ENCODE peak calls at places on chromosomes 4 and X, in eight cellular contexts. One of them, this sample, is unnamed.

GRCh38 chrX:153306527-153307115 is 14.9 kb downstream of the PNMA6F start:
- DNase-seq in SK-N-SH: no peak
- DNase-seq in lung: no peak
- DNase-seq in CD4-positive, alpha-beta T cell: no peak
- DNase-seq in ascending aorta: no peak
- DNase-seq in uterus: no peak
- DNase-seq in brain microvascular endothelial cell: no peak
- DNase-seq in heart left ventricle: no peak
- DNase-seq in this sample: no peak

GRCh38 chr4:40685300-40685699 is 55.6 kb upstream of the RBM47 start:
- DNase-seq in SK-N-SH: no peak
- DNase-seq in lung: no peak
- DNase-seq in CD4-positive, alpha-beta T cell: no peak
- DNase-seq in ascending aorta: no peak
- DNase-seq in uterus: no peak
- DNase-seq in brain microvascular endothelial cell: peak; percentile 45
- DNase-seq in heart left ventricle: no peak
- DNase-seq in this sample: no peak

GRCh38 chrX:134377537-134377936 is 82.4 kb upstream of the HPRT1 start:
- DNase-seq in SK-N-SH: peak; percentile 37
- DNase-seq in lung: no peak
- DNase-seq in CD4-positive, alpha-beta T cell: peak; percentile 0
- DNase-seq in ascending aorta: no peak
- DNase-seq in uterus: no peak
- DNase-seq in brain microvascular endothelial cell: peak; percentile 58
- DNase-seq in heart left ventricle: no peak
- DNase-seq in this sample: peak; percentile 39

GRCh38 chr4:153785830-153786721 is 2.8 kb downstream of the SFRP2 start:
- DNase-seq in SK-N-SH: peak; percentile 34
- DNase-seq in lung: no peak
- DNase-seq in CD4-positive, alpha-beta T cell: no peak
- DNase-seq in ascending aorta: no peak
- DNase-seq in uterus: no peak
- DNase-seq in brain microvascular endothelial cell: no peak
- DNase-seq in heart left ventricle: no peak
- DNase-seq in this sample: no peak

GRCh38 chr4:52202251-52202779 is 151.2 kb downstream of the SPATA18 start:
- DNase-seq in SK-N-SH: no peak
- DNase-seq in lung: no peak
- DNase-seq in CD4-positive, alpha-beta T cell: no peak
- DNase-seq in ascending aorta: no peak
- DNase-seq in uterus: no peak
- DNase-seq in brain microvascular endothelial cell: no peak
- DNase-seq in heart left ventricle: no peak
- DNase-seq in this sample: no peak

GRCh38 chr4:42344260-42344659 is 53.0 kb upstream of the SHISA3 start:
- DNase-seq in SK-N-SH: no peak
- DNase-seq in lung: no peak
- DNase-seq in CD4-positive, alpha-beta T cell: no peak
- DNase-seq in ascending aorta: no peak
- DNase-seq in uterus: no peak
- DNase-seq in brain microvascular endothelial cell: no peak
- DNase-seq in heart left ventricle: no peak
- DNase-seq in this sample: no peak

GRCh38 chr4:3481783-3482397 is 18.8 kb downstream of the DOK7 start:
- DNase-seq in SK-N-SH: no peak
- DNase-seq in lung: no peak
- DNase-seq in CD4-positive, alpha-beta T cell: no peak
- DNase-seq in ascending aorta: no peak
- DNase-seq in uterus: no peak
- DNase-seq in brain microvascular endothelial cell: no peak
- DNase-seq in heart left ventricle: no peak
- DNase-seq in this sample: no peak

GRCh38 chrX:19563746-19564145 is 48.4 kb upstream of the MAP3K15 start:
- DNase-seq in SK-N-SH: no peak
- DNase-seq in lung: no peak
- DNase-seq in CD4-positive, alpha-beta T cell: no peak
- DNase-seq in ascending aorta: no peak
- DNase-seq in uterus: no peak
- DNase-seq in brain microvascular endothelial cell: no peak
- DNase-seq in heart left ventricle: no peak
- DNase-seq in this sample: no peak

GRCh38 chr4:102696763-102697162 is 64.0 kb downstream of the MANBA start:
- DNase-seq in SK-N-SH: no peak
- DNase-seq in lung: no peak
- DNase-seq in CD4-positive, alpha-beta T cell: no peak
- DNase-seq in ascending aorta: no peak
- DNase-seq in uterus: no peak
- DNase-seq in brain microvascular endothelial cell: no peak
- DNase-seq in heart left ventricle: no peak
- DNase-seq in this sample: no peak

GRCh38 chr4:74267998-74268606 is 40.2 kb upstream of the EPGN start:
- DNase-seq in SK-N-SH: no peak
- DNase-seq in lung: no peak
- DNase-seq in CD4-positive, alpha-beta T cell: no peak
- DNase-seq in ascending aorta: no peak
- DNase-seq in uterus: no peak
- DNase-seq in brain microvascular endothelial cell: peak; percentile 51
- DNase-seq in heart left ventricle: no peak
- DNase-seq in this sample: no peak

GRCh38 chr4:1536579-1537409 is 130.6 kb upstream of the NKX1-1 start:
- DNase-seq in SK-N-SH: no peak
- DNase-seq in lung: no peak
- DNase-seq in CD4-positive, alpha-beta T cell: no peak
- DNase-seq in ascending aorta: no peak
- DNase-seq in uterus: no peak
- DNase-seq in brain microvascular endothelial cell: no peak
- DNase-seq in heart left ventricle: no peak
- DNase-seq in this sample: no peak

GRCh38 chr4:85715996-85716737 is 241.2 kb downstream of the ARHGAP24 start:
- DNase-seq in SK-N-SH: no peak
- DNase-seq in lung: no peak
- DNase-seq in CD4-positive, alpha-beta T cell: no peak
- DNase-seq in ascending aorta: no peak
- DNase-seq in uterus: no peak
- DNase-seq in brain microvascular endothelial cell: no peak
- DNase-seq in heart left ventricle: no peak
- DNase-seq in this sample: no peak

GRCh38 chr4:56871357-56871993 is 36.2 kb upstream of the REST start:
- DNase-seq in SK-N-SH: peak; percentile 69
- DNase-seq in lung: no peak
- DNase-seq in CD4-positive, alpha-beta T cell: no peak
- DNase-seq in ascending aorta: peak; percentile 18
- DNase-seq in uterus: no peak
- DNase-seq in brain microvascular endothelial cell: no peak
- DNase-seq in heart left ventricle: no peak
- DNase-seq in this sample: peak; percentile 24

GRCh38 chrX:96551320-96551872 is 133.2 kb upstream of the DIAPH2 start:
- DNase-seq in SK-N-SH: no peak
- DNase-seq in lung: no peak
- DNase-seq in CD4-positive, alpha-beta T cell: no peak
- DNase-seq in ascending aorta: no peak
- DNase-seq in uterus: no peak
- DNase-seq in brain microvascular endothelial cell: no peak
- DNase-seq in heart left ventricle: no peak
- DNase-seq in this sample: no peak

GRCh38 chr4:102869569-102870227 is 906 bp downstream of the CISD2 start:
- DNase-seq in SK-N-SH: no peak
- DNase-seq in lung: no peak
- DNase-seq in CD4-positive, alpha-beta T cell: no peak
- DNase-seq in ascending aorta: no peak
- DNase-seq in uterus: no peak
- DNase-seq in brain microvascular endothelial cell: no peak
- DNase-seq in heart left ventricle: no peak
- DNase-seq in this sample: no peak

GRCh38 chr4:149765630-149766029 is 50.0 kb downstream of the IQCM start:
- DNase-seq in SK-N-SH: no peak
- DNase-seq in lung: no peak
- DNase-seq in CD4-positive, alpha-beta T cell: no peak
- DNase-seq in ascending aorta: no peak
- DNase-seq in uterus: no peak
- DNase-seq in brain microvascular endothelial cell: peak; percentile 54
- DNase-seq in heart left ventricle: no peak
- DNase-seq in this sample: no peak

GRCh38 chrX:11239230-11239629 is 54.0 kb upstream of the AMELX start:
- DNase-seq in SK-N-SH: peak; percentile 7
- DNase-seq in lung: no peak
- DNase-seq in CD4-positive, alpha-beta T cell: no peak
- DNase-seq in ascending aorta: no peak
- DNase-seq in uterus: no peak
- DNase-seq in brain microvascular endothelial cell: peak; percentile 52
- DNase-seq in heart left ventricle: no peak
- DNase-seq in this sample: no peak

GRCh38 chrX:100363926-100364325 is 46.1 kb downstream of the PCDH19 start:
- DNase-seq in SK-N-SH: no peak
- DNase-seq in lung: no peak
- DNase-seq in CD4-positive, alpha-beta T cell: no peak
- DNase-seq in ascending aorta: no peak
- DNase-seq in uterus: no peak
- DNase-seq in brain microvascular endothelial cell: no peak
- DNase-seq in heart left ventricle: no peak
- DNase-seq in this sample: no peak

GRCh38 chrX:100373673-100374072 is 36.4 kb downstream of the PCDH19 start:
- DNase-seq in SK-N-SH: no peak
- DNase-seq in lung: no peak
- DNase-seq in CD4-positive, alpha-beta T cell: no peak
- DNase-seq in ascending aorta: no peak
- DNase-seq in uterus: no peak
- DNase-seq in brain microvascular endothelial cell: no peak
- DNase-seq in heart left ventricle: no peak
- DNase-seq in this sample: no peak

DNA sequence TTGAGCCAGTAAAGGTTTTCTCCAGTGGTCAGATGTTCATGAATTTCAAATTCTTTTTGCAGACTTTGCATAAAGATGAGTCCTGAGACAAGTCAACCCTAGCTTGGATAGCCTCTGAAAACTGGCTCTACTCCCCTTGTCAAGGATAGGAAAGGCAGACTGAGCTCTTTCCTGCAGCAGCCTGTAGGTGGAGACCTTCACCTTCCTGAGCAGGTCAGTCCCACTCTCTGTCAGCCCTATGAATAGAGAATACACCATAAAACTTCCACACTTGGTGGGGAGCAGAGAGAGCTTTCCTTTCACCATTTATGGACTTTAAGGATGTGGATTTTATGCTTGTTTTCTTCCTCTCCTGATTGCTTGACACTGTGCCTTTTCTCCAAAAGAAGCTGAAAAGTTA is 41.9 kb downstream of the PCDH19 start:
- DNase-seq in SK-N-SH: peak; percentile 21
- DNase-seq in lung: no peak
- DNase-seq in CD4-positive, alpha-beta T cell: no peak
- DNase-seq in ascending aorta: no peak
- DNase-seq in uterus: no peak
- DNase-seq in brain microvascular endothelial cell: no peak
- DNase-seq in heart left ventricle: no peak
- DNase-seq in this sample: peak; percentile 35
- TF ChIP-seq CTCF in SK-N-SH: peak; percentile 43
- TF ChIP-seq CTCF in lung: no peak
- TF ChIP-seq CTCF in CD4-positive, alpha-beta T cell: no peak
- TF ChIP-seq CTCF in ascending aorta: no peak
- TF ChIP-seq CTCF in uterus: no peak
- TF ChIP-seq CTCF in brain microvascular endothelial cell: peak; percentile 35
- TF ChIP-seq CTCF in heart left ventricle: peak; percentile 31
- TF ChIP-seq CTCF in this sample: peak; percentile 68

DNA sequence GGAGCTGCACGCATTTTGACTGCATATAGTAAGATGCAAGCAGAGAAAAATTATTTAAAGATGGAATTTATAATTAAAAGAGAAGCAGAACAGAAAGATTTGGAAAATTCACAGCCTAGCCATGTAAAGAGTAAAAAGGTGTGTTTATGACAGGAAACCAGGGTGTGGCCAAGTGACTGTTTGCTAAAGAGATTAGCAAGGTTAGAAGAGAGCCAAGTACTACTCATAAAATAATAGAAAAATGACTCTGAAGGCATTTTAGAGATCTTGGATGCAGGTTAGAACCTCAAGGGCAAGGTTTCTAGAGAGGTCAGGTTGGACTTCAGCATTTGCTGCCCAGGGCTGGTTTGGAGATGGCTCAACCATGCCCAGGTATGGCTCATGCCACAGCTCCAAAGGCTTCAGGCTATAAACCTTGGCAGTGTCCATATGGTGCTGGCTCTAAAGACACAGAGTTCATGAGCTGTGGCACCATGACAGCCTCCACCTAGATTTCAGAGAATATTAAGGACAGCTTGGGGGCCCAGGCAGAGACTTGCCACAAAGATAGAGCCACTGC is 40.6 kb upstream of the ADGRA3 start:
- DNase-seq in SK-N-SH: no peak
- DNase-seq in lung: no peak
- DNase-seq in CD4-positive, alpha-beta T cell: no peak
- DNase-seq in ascending aorta: no peak
- DNase-seq in uterus: no peak
- DNase-seq in brain microvascular endothelial cell: no peak
- DNase-seq in heart left ventricle: no peak
- DNase-seq in this sample: no peak
- H3K27me3 ChIP-seq in SK-N-SH: no peaks in the 10 kb centered on the region
- H3K27me3 ChIP-seq in lung: no peaks in the 10 kb centered on the region
- H3K27me3 ChIP-seq in CD4-positive, alpha-beta T cell: no peaks in the 10 kb centered on the region
- H3K27me3 ChIP-seq in ascending aorta: no peaks in the 10 kb centered on the region
- H3K27me3 ChIP-seq in uterus: no peaks in the 10 kb centered on the region
- H3K27me3 ChIP-seq in brain microvascular endothelial cell: no peaks in the 10 kb centered on the region
- H3K27me3 ChIP-seq in heart left ventricle: no peaks in the 10 kb centered on the region
- H3K27me3 ChIP-seq in this sample: no peaks in the 10 kb centered on the region

DNA sequence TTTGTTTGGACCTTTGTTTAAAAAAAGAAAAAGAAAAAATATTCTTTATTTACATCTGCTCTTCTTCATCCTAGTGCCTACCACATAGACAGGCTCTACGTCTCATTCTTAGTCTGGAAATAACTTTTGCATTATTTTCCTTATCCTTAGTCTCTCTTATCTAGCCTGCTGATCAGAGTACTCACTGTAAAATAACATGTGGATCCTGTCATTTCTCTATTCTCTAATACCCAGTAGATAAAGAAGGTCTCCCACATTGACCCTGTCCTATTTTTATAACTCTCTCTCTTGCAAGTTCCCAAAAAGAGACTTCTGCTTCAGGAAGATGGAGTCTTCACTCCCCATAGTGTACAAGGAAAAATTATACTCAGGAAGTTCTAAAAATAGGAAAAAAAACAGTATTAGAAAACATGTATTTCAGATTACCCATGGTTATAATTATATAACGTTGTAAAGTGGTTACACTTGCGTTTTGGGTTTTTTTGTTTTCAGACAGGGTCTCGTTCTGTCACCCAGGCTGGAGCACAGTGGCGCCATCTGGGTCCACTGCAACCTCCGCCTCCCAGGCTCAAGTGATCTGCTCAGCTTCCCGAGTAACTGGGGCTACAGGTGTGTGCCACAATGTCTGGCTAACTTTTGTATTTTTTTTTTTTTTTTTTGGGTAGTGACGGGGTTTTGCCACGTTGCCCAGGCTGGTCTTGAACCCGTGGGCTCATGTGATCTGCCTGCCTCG is 23.8 kb downstream of the ZFX start:
- DNase-seq in SK-N-SH: no peak
- DNase-seq in lung: no peak
- DNase-seq in CD4-positive, alpha-beta T cell: no peak
- DNase-seq in ascending aorta: no peak
- DNase-seq in uterus: no peak
- DNase-seq in brain microvascular endothelial cell: peak; percentile 6
- DNase-seq in heart left ventricle: no peak
- DNase-seq in this sample: no peak
- TF ChIP-seq CTCF in SK-N-SH: peak; percentile 32
- TF ChIP-seq CTCF in lung: no peak
- TF ChIP-seq CTCF in CD4-positive, alpha-beta T cell: no peak
- TF ChIP-seq CTCF in ascending aorta: no peak
- TF ChIP-seq CTCF in uterus: no peak
- TF ChIP-seq CTCF in brain microvascular endothelial cell: peak; percentile 13
- TF ChIP-seq CTCF in heart left ventricle: no peak
- TF ChIP-seq CTCF in this sample: peak; percentile 12

GRCh38 chr4:60522265-60522664 is 677.9 kb upstream of the ADGRL3 start:
- DNase-seq in SK-N-SH: no peak
- DNase-seq in lung: no peak
- DNase-seq in CD4-positive, alpha-beta T cell: no peak
- DNase-seq in ascending aorta: no peak
- DNase-seq in uterus: no peak
- DNase-seq in brain microvascular endothelial cell: no peak
- DNase-seq in heart left ventricle: no peak
- DNase-seq in this sample: no peak
- H3K27me3 ChIP-seq in SK-N-SH: no peaks in the 10 kb centered on the region
- H3K27me3 ChIP-seq in lung: no peaks in the 10 kb centered on the region
- H3K27me3 ChIP-seq in CD4-positive, alpha-beta T cell: no peaks in the 10 kb centered on the region
- H3K27me3 ChIP-seq in ascending aorta: no peaks in the 10 kb centered on the region
- H3K27me3 ChIP-seq in uterus: no peaks in the 10 kb centered on the region
- H3K27me3 ChIP-seq in brain microvascular endothelial cell: no peaks in the 10 kb centered on the region
- H3K27me3 ChIP-seq in heart left ventricle: no peaks in the 10 kb centered on the region
- H3K27me3 ChIP-seq in this sample: no peaks in the 10 kb centered on the region

This sample was measured in BE2C.